ENCODE peak calls at places on chromosomes 12 and 14, in six cellular contexts. W is HEK293T; U is stimulated activated CD4-positive, alpha-beta T cell treated with anti-CD3 and anti-CD28 coated beads, Interleukin-4, amount 100 ng/mL, for 4 hours; A is CD4-positive, CD25-positive, alpha-beta regulatory T cell; V is globus pallidus; S is NCI-H510A treated with DMSO at 0.1 percent for 48 hours. N is an unnamed sample.

GRCh38 chr12:95173392-95174251 is 43.6 kb downstream of the FGD6 start:
- DNase-seq in W (no peak), U (no peak), A (no peak), V (no peak), S (no peak), N (no peak)

GRCh38 chr12:128276542-128276941 is 9.6 kb downstream of the TMEM132C start:
- DNase-seq in W (no peak), U (no peak), A (no peak), V (no peak), S (no peak), N (no peak)

GRCh38 chr12:127785535-127785934 is 481.4 kb upstream of the TMEM132C start:
- DNase-seq in W (no peak), U (no peak), A (no peak), V (no peak), S (no peak), N (no peak)

GRCh38 chr14:90844321-90844720 is 28.1 kb upstream of the TTC7B start:
- DNase-seq in W (no peak), U (no peak), A (no peak), V (no peak), S (no peak), N (no peak)

GRCh38 chr12:123801573-123802178 is 39.6 kb downstream of the DNAH10 start:
- DNase-seq in W (no peak), U (no peak), A (no peak), V (no peak), S (no peak), N (no peak)

GRCh38 chr12:105229446-105229845 is 6.5 kb downstream of the APPL2 start:
- DNase-seq in W (no peak), U (no peak), A (no peak), V (no peak), S (no peak), N (no peak)

GRCh38 chr12:95169368-95169767 is 47.9 kb downstream of the FGD6 start:
- DNase-seq in W (no peak), U (no peak), A (no peak), V (no peak), S (no peak), N (no peak)

GRCh38 chr14:20781805-20782204 is 737 bp downstream of the RNASE6 start:
- DNase-seq in W (no peak), U (no peak), A (no peak), V (no peak), S (no peak), N (no peak)

GRCh38 chr14:44564908-44565307 is 57.8 kb upstream of the FSCB start:
- DNase-seq in W (no peak), U (no peak), A (no peak), V (no peak), S (peak), N (no peak)

GRCh38 chr12:99824900-99825562 is 159.7 kb downstream of the ANKS1B start:
- DNase-seq in W (no peak), U (no peak), A (no peak), V (no peak), S (peak), N (peak)

GRCh38 chr14:74526854-74527585 is 33.5 kb downstream of the ISCA2 start:
- DNase-seq in W (no peak), U (no peak), A (no peak), V (no peak), S (no peak), N (no peak)

GRCh38 chr12:19970116-19970515 is 398.2 kb upstream of the PDE3A start:
- DNase-seq in W (no peak), U (no peak), A (no peak), V (no peak), S (no peak), N (no peak)

GRCh38 chr12:47860279-47860841 is 40.7 kb upstream of the HDAC7 start:
- DNase-seq in W (no peak), U (no peak), A (no peak), V (no peak), S (no peak), N (no peak)

GRCh38 chr14:65170768-65171251 is 68.5 kb upstream of the MAX start:
- DNase-seq in W (peak), U (peak), A (no peak), V (peak), S (no peak), N (peak)

GRCh38 chr12:116498471-116498870 is 60.7 kb upstream of the MAP1LC3B2 start:
- DNase-seq in W (no peak), U (no peak), A (no peak), V (no peak), S (no peak), N (no peak)

GRCh38 chr14:44712095-44712822 is 205.2 kb upstream of the FSCB start:
- DNase-seq in W (no peak), U (no peak), A (no peak), V (no peak), S (peak), N (peak)

GRCh38 chr12:32298917-32299316 is 100.4 kb upstream of the FGD4 start:
- DNase-seq in W (no peak), U (no peak), A (no peak), V (no peak), S (no peak), N (no peak)